ENCODE peak calls at places on chromosomes 3 and 15, in five cellular contexts. One of them, this sample, is unnamed.

GRCh38 chr3:170437151-170437550 is 18.5 kb downstream of the CLDN11 start:
- DNase-seq in stimulated activated CD4-positive, alpha-beta T cell treated with anti-CD3 and anti-CD28 coated beads, Interleukin-4, amount 100 ng/mL, for 24 hours: no peak
- DNase-seq in glutamatergic neuron: no peak
- DNase-seq in activated CD4-positive, alpha-beta T cell treated with anti-CD3 and anti-CD28 coated beads for 36 hours: no peak
- DNase-seq in naive thymus-derived CD8-positive, alpha-beta T cell: no peak
- DNase-seq in this sample: no peak

GRCh38 chr3:188185717-188186236 is 31.8 kb downstream of the LPP start:
- DNase-seq in stimulated activated CD4-positive, alpha-beta T cell treated with anti-CD3 and anti-CD28 coated beads, Interleukin-4, amount 100 ng/mL, for 24 hours: no peak
- DNase-seq in glutamatergic neuron: no peak
- DNase-seq in activated CD4-positive, alpha-beta T cell treated with anti-CD3 and anti-CD28 coated beads for 36 hours: peak
- DNase-seq in naive thymus-derived CD8-positive, alpha-beta T cell: no peak
- DNase-seq in this sample: no peak

GRCh38 chr15:42404461-42405235 is 45.3 kb downstream of the CAPN3 start:
- DNase-seq in stimulated activated CD4-positive, alpha-beta T cell treated with anti-CD3 and anti-CD28 coated beads, Interleukin-4, amount 100 ng/mL, for 24 hours: no peak
- DNase-seq in glutamatergic neuron: no peak
- DNase-seq in activated CD4-positive, alpha-beta T cell treated with anti-CD3 and anti-CD28 coated beads for 36 hours: no peak
- DNase-seq in naive thymus-derived CD8-positive, alpha-beta T cell: no peak
- DNase-seq in this sample: no peak

GRCh38 chr3:58051196-58051595 is 43.0 kb downstream of the FLNB start:
- DNase-seq in stimulated activated CD4-positive, alpha-beta T cell treated with anti-CD3 and anti-CD28 coated beads, Interleukin-4, amount 100 ng/mL, for 24 hours: no peak
- DNase-seq in glutamatergic neuron: no peak
- DNase-seq in activated CD4-positive, alpha-beta T cell treated with anti-CD3 and anti-CD28 coated beads for 36 hours: no peak
- DNase-seq in naive thymus-derived CD8-positive, alpha-beta T cell: no peak
- DNase-seq in this sample: no peak

GRCh38 chr15:85316244-85316934 is 64.0 kb upstream of the AKAP13 start:
- DNase-seq in stimulated activated CD4-positive, alpha-beta T cell treated with anti-CD3 and anti-CD28 coated beads, Interleukin-4, amount 100 ng/mL, for 24 hours: peak
- DNase-seq in glutamatergic neuron: no peak
- DNase-seq in activated CD4-positive, alpha-beta T cell treated with anti-CD3 and anti-CD28 coated beads for 36 hours: peak
- DNase-seq in naive thymus-derived CD8-positive, alpha-beta T cell: peak
- DNase-seq in this sample: peak

GRCh38 chr3:106114848-106115247 is 246.0 kb upstream of the CBLB start:
- DNase-seq in stimulated activated CD4-positive, alpha-beta T cell treated with anti-CD3 and anti-CD28 coated beads, Interleukin-4, amount 100 ng/mL, for 24 hours: no peak
- DNase-seq in glutamatergic neuron: no peak
- DNase-seq in activated CD4-positive, alpha-beta T cell treated with anti-CD3 and anti-CD28 coated beads for 36 hours: no peak
- DNase-seq in naive thymus-derived CD8-positive, alpha-beta T cell: no peak
- DNase-seq in this sample: no peak

GRCh38 chr15:74545776-74546656 is 5.0 kb downstream of the ARID3B start:
- DNase-seq in stimulated activated CD4-positive, alpha-beta T cell treated with anti-CD3 and anti-CD28 coated beads, Interleukin-4, amount 100 ng/mL, for 24 hours: peak
- DNase-seq in glutamatergic neuron: peak
- DNase-seq in activated CD4-positive, alpha-beta T cell treated with anti-CD3 and anti-CD28 coated beads for 36 hours: peak
- DNase-seq in naive thymus-derived CD8-positive, alpha-beta T cell: peak
- DNase-seq in this sample: peak

GRCh38 chr15:77623878-77624524 is 8.7 kb downstream of the LINGO1 start:
- DNase-seq in stimulated activated CD4-positive, alpha-beta T cell treated with anti-CD3 and anti-CD28 coated beads, Interleukin-4, amount 100 ng/mL, for 24 hours: no peak
- DNase-seq in glutamatergic neuron: no peak
- DNase-seq in activated CD4-positive, alpha-beta T cell treated with anti-CD3 and anti-CD28 coated beads for 36 hours: no peak
- DNase-seq in naive thymus-derived CD8-positive, alpha-beta T cell: no peak
- DNase-seq in this sample: no peak

GRCh38 chr3:72663429-72663828 is 184.8 kb downstream of the SHQ1 start:
- DNase-seq in stimulated activated CD4-positive, alpha-beta T cell treated with anti-CD3 and anti-CD28 coated beads, Interleukin-4, amount 100 ng/mL, for 24 hours: no peak
- DNase-seq in glutamatergic neuron: no peak
- DNase-seq in activated CD4-positive, alpha-beta T cell treated with anti-CD3 and anti-CD28 coated beads for 36 hours: no peak
- DNase-seq in naive thymus-derived CD8-positive, alpha-beta T cell: no peak
- DNase-seq in this sample: no peak

GRCh38 chr3:42490243-42490642 is 12.2 kb upstream of the VIPR1 start:
- DNase-seq in stimulated activated CD4-positive, alpha-beta T cell treated with anti-CD3 and anti-CD28 coated beads, Interleukin-4, amount 100 ng/mL, for 24 hours: no peak
- DNase-seq in glutamatergic neuron: no peak
- DNase-seq in activated CD4-positive, alpha-beta T cell treated with anti-CD3 and anti-CD28 coated beads for 36 hours: no peak
- DNase-seq in naive thymus-derived CD8-positive, alpha-beta T cell: no peak
- DNase-seq in this sample: no peak

GRCh38 chr3:71129611-71130515 is 453.7 kb downstream of the FOXP1 start:
- DNase-seq in stimulated activated CD4-positive, alpha-beta T cell treated with anti-CD3 and anti-CD28 coated beads, Interleukin-4, amount 100 ng/mL, for 24 hours: peak
- DNase-seq in glutamatergic neuron: no peak
- DNase-seq in activated CD4-positive, alpha-beta T cell treated with anti-CD3 and anti-CD28 coated beads for 36 hours: peak
- DNase-seq in naive thymus-derived CD8-positive, alpha-beta T cell: no peak
- DNase-seq in this sample: peak

GRCh38 chr3:18680759-18681158 is 255.6 kb upstream of the SATB1 start:
- DNase-seq in stimulated activated CD4-positive, alpha-beta T cell treated with anti-CD3 and anti-CD28 coated beads, Interleukin-4, amount 100 ng/mL, for 24 hours: no peak
- DNase-seq in glutamatergic neuron: no peak
- DNase-seq in activated CD4-positive, alpha-beta T cell treated with anti-CD3 and anti-CD28 coated beads for 36 hours: no peak
- DNase-seq in naive thymus-derived CD8-positive, alpha-beta T cell: no peak
- DNase-seq in this sample: no peak

GRCh38 chr3:175426805-175427204 is 567.7 kb downstream of the NAALADL2 start:
- DNase-seq in stimulated activated CD4-positive, alpha-beta T cell treated with anti-CD3 and anti-CD28 coated beads, Interleukin-4, amount 100 ng/mL, for 24 hours: no peak
- DNase-seq in glutamatergic neuron: no peak
- DNase-seq in activated CD4-positive, alpha-beta T cell treated with anti-CD3 and anti-CD28 coated beads for 36 hours: no peak
- DNase-seq in naive thymus-derived CD8-positive, alpha-beta T cell: no peak
- DNase-seq in this sample: no peak

GRCh38 chr3:47781326-47781684 is 388 bp downstream of the SMARCC1 start:
- DNase-seq in stimulated activated CD4-positive, alpha-beta T cell treated with anti-CD3 and anti-CD28 coated beads, Interleukin-4, amount 100 ng/mL, for 24 hours: peak
- DNase-seq in glutamatergic neuron: peak
- DNase-seq in activated CD4-positive, alpha-beta T cell treated with anti-CD3 and anti-CD28 coated beads for 36 hours: peak
- DNase-seq in naive thymus-derived CD8-positive, alpha-beta T cell: peak
- DNase-seq in this sample: peak

GRCh38 chr3:64150527-64151238 is 74.6 kb downstream of the PRICKLE2 start:
- DNase-seq in stimulated activated CD4-positive, alpha-beta T cell treated with anti-CD3 and anti-CD28 coated beads, Interleukin-4, amount 100 ng/mL, for 24 hours: no peak
- DNase-seq in glutamatergic neuron: peak
- DNase-seq in activated CD4-positive, alpha-beta T cell treated with anti-CD3 and anti-CD28 coated beads for 36 hours: no peak
- DNase-seq in naive thymus-derived CD8-positive, alpha-beta T cell: no peak
- DNase-seq in this sample: no peak

GRCh38 chr3:8603115-8603710 is 41.4 kb downstream of the SSUH2 start:
- DNase-seq in stimulated activated CD4-positive, alpha-beta T cell treated with anti-CD3 and anti-CD28 coated beads, Interleukin-4, amount 100 ng/mL, for 24 hours: no peak
- DNase-seq in glutamatergic neuron: no peak
- DNase-seq in activated CD4-positive, alpha-beta T cell treated with anti-CD3 and anti-CD28 coated beads for 36 hours: no peak
- DNase-seq in naive thymus-derived CD8-positive, alpha-beta T cell: no peak
- DNase-seq in this sample: no peak

GRCh38 chr3:177802151-177802900 is 605.0 kb upstream of the TBL1XR1 start:
- DNase-seq in stimulated activated CD4-positive, alpha-beta T cell treated with anti-CD3 and anti-CD28 coated beads, Interleukin-4, amount 100 ng/mL, for 24 hours: no peak
- DNase-seq in glutamatergic neuron: no peak
- DNase-seq in activated CD4-positive, alpha-beta T cell treated with anti-CD3 and anti-CD28 coated beads for 36 hours: no peak
- DNase-seq in naive thymus-derived CD8-positive, alpha-beta T cell: no peak
- DNase-seq in this sample: no peak

GRCh38 chr3:126355777-126356372 is 1.3 kb downstream of the KLF15 start:
- DNase-seq in stimulated activated CD4-positive, alpha-beta T cell treated with anti-CD3 and anti-CD28 coated beads, Interleukin-4, amount 100 ng/mL, for 24 hours: no peak
- DNase-seq in glutamatergic neuron: peak
- DNase-seq in activated CD4-positive, alpha-beta T cell treated with anti-CD3 and anti-CD28 coated beads for 36 hours: peak
- DNase-seq in naive thymus-derived CD8-positive, alpha-beta T cell: no peak
- DNase-seq in this sample: no peak

GRCh38 chr3:182259579-182259978 is 533.7 kb upstream of the ATP11B start:
- DNase-seq in stimulated activated CD4-positive, alpha-beta T cell treated with anti-CD3 and anti-CD28 coated beads, Interleukin-4, amount 100 ng/mL, for 24 hours: no peak
- DNase-seq in glutamatergic neuron: peak
- DNase-seq in activated CD4-positive, alpha-beta T cell treated with anti-CD3 and anti-CD28 coated beads for 36 hours: no peak
- DNase-seq in naive thymus-derived CD8-positive, alpha-beta T cell: no peak
- DNase-seq in this sample: no peak

GRCh38 chr15:31537770-31538592 is 211.3 kb downstream of the KLF13 start:
- DNase-seq in stimulated activated CD4-positive, alpha-beta T cell treated with anti-CD3 and anti-CD28 coated beads, Interleukin-4, amount 100 ng/mL, for 24 hours: no peak
- DNase-seq in glutamatergic neuron: peak
- DNase-seq in activated CD4-positive, alpha-beta T cell treated with anti-CD3 and anti-CD28 coated beads for 36 hours: no peak
- DNase-seq in naive thymus-derived CD8-positive, alpha-beta T cell: no peak
- DNase-seq in this sample: no peak

GRCh38 chr3:67083277-67083676 is 85.2 kb downstream of the KBTBD8 start:
- DNase-seq in stimulated activated CD4-positive, alpha-beta T cell treated with anti-CD3 and anti-CD28 coated beads, Interleukin-4, amount 100 ng/mL, for 24 hours: peak
- DNase-seq in glutamatergic neuron: no peak
- DNase-seq in activated CD4-positive, alpha-beta T cell treated with anti-CD3 and anti-CD28 coated beads for 36 hours: peak
- DNase-seq in naive thymus-derived CD8-positive, alpha-beta T cell: peak
- DNase-seq in this sample: peak

GRCh38 chr3:79146024-79146423 is 621.8 kb downstream of the ROBO1 start:
- DNase-seq in stimulated activated CD4-positive, alpha-beta T cell treated with anti-CD3 and anti-CD28 coated beads, Interleukin-4, amount 100 ng/mL, for 24 hours: no peak
- DNase-seq in glutamatergic neuron: no peak
- DNase-seq in activated CD4-positive, alpha-beta T cell treated with anti-CD3 and anti-CD28 coated beads for 36 hours: no peak
- DNase-seq in naive thymus-derived CD8-positive, alpha-beta T cell: no peak
- DNase-seq in this sample: no peak

GRCh38 chr15:41892621-41893421 is 1.0 kb downstream of the SPTBN5 start:
- DNase-seq in stimulated activated CD4-positive, alpha-beta T cell treated with anti-CD3 and anti-CD28 coated beads, Interleukin-4, amount 100 ng/mL, for 24 hours: no peak
- DNase-seq in glutamatergic neuron: no peak
- DNase-seq in activated CD4-positive, alpha-beta T cell treated with anti-CD3 and anti-CD28 coated beads for 36 hours: peak
- DNase-seq in naive thymus-derived CD8-positive, alpha-beta T cell: no peak
- DNase-seq in this sample: peak

GRCh38 chr15:81027200-81027599 is 26.5 kb downstream of the TLNRD1 start:
- DNase-seq in stimulated activated CD4-positive, alpha-beta T cell treated with anti-CD3 and anti-CD28 coated beads, Interleukin-4, amount 100 ng/mL, for 24 hours: no peak
- DNase-seq in glutamatergic neuron: no peak
- DNase-seq in activated CD4-positive, alpha-beta T cell treated with anti-CD3 and anti-CD28 coated beads for 36 hours: no peak
- DNase-seq in naive thymus-derived CD8-positive, alpha-beta T cell: no peak
- DNase-seq in this sample: no peak

GRCh38 chr3:139534992-139535879 is 4.3 kb downstream of the RBP1 start:
- DNase-seq in stimulated activated CD4-positive, alpha-beta T cell treated with anti-CD3 and anti-CD28 coated beads, Interleukin-4, amount 100 ng/mL, for 24 hours: no peak
- DNase-seq in glutamatergic neuron: peak
- DNase-seq in activated CD4-positive, alpha-beta T cell treated with anti-CD3 and anti-CD28 coated beads for 36 hours: no peak
- DNase-seq in naive thymus-derived CD8-positive, alpha-beta T cell: no peak
- DNase-seq in this sample: no peak

GRCh38 chr15:64559243-64559642 is 98.9 kb downstream of the ZNF609 start:
- DNase-seq in stimulated activated CD4-positive, alpha-beta T cell treated with anti-CD3 and anti-CD28 coated beads, Interleukin-4, amount 100 ng/mL, for 24 hours: no peak
- DNase-seq in glutamatergic neuron: no peak
- DNase-seq in activated CD4-positive, alpha-beta T cell treated with anti-CD3 and anti-CD28 coated beads for 36 hours: no peak
- DNase-seq in naive thymus-derived CD8-positive, alpha-beta T cell: no peak
- DNase-seq in this sample: no peak

GRCh38 chr3:185024966-185025365 is 127.9 kb downstream of the C3orf70 start:
- DNase-seq in stimulated activated CD4-positive, alpha-beta T cell treated with anti-CD3 and anti-CD28 coated beads, Interleukin-4, amount 100 ng/mL, for 24 hours: no peak
- DNase-seq in glutamatergic neuron: no peak
- DNase-seq in activated CD4-positive, alpha-beta T cell treated with anti-CD3 and anti-CD28 coated beads for 36 hours: no peak
- DNase-seq in naive thymus-derived CD8-positive, alpha-beta T cell: no peak
- DNase-seq in this sample: no peak

GRCh38 chr15:66290518-66290917 is 2.9 kb upstream of the DIS3L start:
- DNase-seq in stimulated activated CD4-positive, alpha-beta T cell treated with anti-CD3 and anti-CD28 coated beads, Interleukin-4, amount 100 ng/mL, for 24 hours: no peak
- DNase-seq in glutamatergic neuron: no peak
- DNase-seq in activated CD4-positive, alpha-beta T cell treated with anti-CD3 and anti-CD28 coated beads for 36 hours: peak
- DNase-seq in naive thymus-derived CD8-positive, alpha-beta T cell: no peak
- DNase-seq in this sample: peak

GRCh38 chr15:53918180-53919079 is 59.8 kb upstream of the UNC13C start:
- DNase-seq in stimulated activated CD4-positive, alpha-beta T cell treated with anti-CD3 and anti-CD28 coated beads, Interleukin-4, amount 100 ng/mL, for 24 hours: no peak
- DNase-seq in glutamatergic neuron: no peak
- DNase-seq in activated CD4-positive, alpha-beta T cell treated with anti-CD3 and anti-CD28 coated beads for 36 hours: no peak
- DNase-seq in naive thymus-derived CD8-positive, alpha-beta T cell: no peak
- DNase-seq in this sample: no peak

GRCh38 chr3:55471084-55471483 is 16.0 kb downstream of the WNT5A start:
- DNase-seq in stimulated activated CD4-positive, alpha-beta T cell treated with anti-CD3 and anti-CD28 coated beads, Interleukin-4, amount 100 ng/mL, for 24 hours: no peak
- DNase-seq in glutamatergic neuron: no peak
- DNase-seq in activated CD4-positive, alpha-beta T cell treated with anti-CD3 and anti-CD28 coated beads for 36 hours: no peak
- DNase-seq in naive thymus-derived CD8-positive, alpha-beta T cell: no peak
- DNase-seq in this sample: no peak

GRCh38 chr3:115399751-115400150 is 223.6 kb upstream of the GAP43 start:
- DNase-seq in stimulated activated CD4-positive, alpha-beta T cell treated with anti-CD3 and anti-CD28 coated beads, Interleukin-4, amount 100 ng/mL, for 24 hours: no peak
- DNase-seq in glutamatergic neuron: peak
- DNase-seq in activated CD4-positive, alpha-beta T cell treated with anti-CD3 and anti-CD28 coated beads for 36 hours: no peak
- DNase-seq in naive thymus-derived CD8-positive, alpha-beta T cell: no peak
- DNase-seq in this sample: no peak

GRCh38 chr3:194937751-194938358 is 252.2 kb downstream of the FAM43A start:
- DNase-seq in stimulated activated CD4-positive, alpha-beta T cell treated with anti-CD3 and anti-CD28 coated beads, Interleukin-4, amount 100 ng/mL, for 24 hours: no peak
- DNase-seq in glutamatergic neuron: no peak
- DNase-seq in activated CD4-positive, alpha-beta T cell treated with anti-CD3 and anti-CD28 coated beads for 36 hours: no peak
- DNase-seq in naive thymus-derived CD8-positive, alpha-beta T cell: no peak
- DNase-seq in this sample: peak

GRCh38 chr15:58479941-58480340 is 48.1 kb downstream of the LIPC start:
- DNase-seq in stimulated activated CD4-positive, alpha-beta T cell treated with anti-CD3 and anti-CD28 coated beads, Interleukin-4, amount 100 ng/mL, for 24 hours: no peak
- DNase-seq in glutamatergic neuron: no peak
- DNase-seq in activated CD4-positive, alpha-beta T cell treated with anti-CD3 and anti-CD28 coated beads for 36 hours: no peak
- DNase-seq in naive thymus-derived CD8-positive, alpha-beta T cell: no peak
- DNase-seq in this sample: no peak

GRCh38 chr15:68553994-68554715 is 24.6 kb upstream of the CORO2B start:
- DNase-seq in stimulated activated CD4-positive, alpha-beta T cell treated with anti-CD3 and anti-CD28 coated beads, Interleukin-4, amount 100 ng/mL, for 24 hours: peak
- DNase-seq in glutamatergic neuron: peak
- DNase-seq in activated CD4-positive, alpha-beta T cell treated with anti-CD3 and anti-CD28 coated beads for 36 hours: peak
- DNase-seq in naive thymus-derived CD8-positive, alpha-beta T cell: peak
- DNase-seq in this sample: peak